ENCODE peak calls at places on chromosomes 5 and 9, in eight cellular contexts. C is stomach, S is breast epithelium, M is psoas muscle, T is SK-N-SH, K is mammary epithelial cell, X is MM.1S, H is HepG2. N is an unnamed sample.
A peak's percentile ranks its signal among the peaks of the same experiment; 100 is the strongest.

GRCh38 chr9:134189475-134190231 is 25.3 kb upstream of the RNU6ATAC start:
- DNase-seq in S (no peak), H (no peak), M (peak; percentile 28), X (no peak), C (no peak), T (peak; percentile 25), K (no peak), N (no peak)

GRCh38 chr5:168425997-168426863 is 60.0 kb upstream of the RARS1 start:
- DNase-seq in M (no peak), X (no peak), T (peak; percentile 63), K (no peak), S (no peak), H (no peak), C (no peak), N (no peak)

GRCh38 chr5:119327018-119327417 is 28.8 kb upstream of the TNFAIP8 start:
- DNase-seq in C (no peak), K (no peak), T (no peak), X (no peak), S (no peak), H (no peak), M (no peak), N (no peak)

GRCh38 chr9:96453625-96454024 is 3.7 kb downstream of the HABP4 start:
- DNase-seq in K (peak; percentile 38), H (peak; percentile 25), M (no peak), C (no peak), T (peak; percentile 57), S (no peak), X (no peak), N (no peak)

GRCh38 chr5:14167211-14167845 is 24.2 kb downstream of the TRIO start:
- DNase-seq in K (peak; percentile 55), X (no peak), C (no peak), S (no peak), M (no peak), H (no peak), T (no peak), N (no peak)

GRCh38 chr9:81489048-81489447 is 200.3 kb downstream of the TLE1 start:
- DNase-seq in C (no peak), T (no peak), M (no peak), K (no peak), S (no peak), H (no peak), X (no peak), N (no peak)

GRCh38 chr9:114109106-114109505 is 10.0 kb upstream of the KIF12 start:
- DNase-seq in C (no peak), X (no peak), T (no peak), K (no peak), S (no peak), H (no peak), M (no peak), N (no peak)

GRCh38 chr5:179274321-179275315 is 70.6 kb downstream of the ADAMTS2 start:
- DNase-seq in K (no peak), X (no peak), C (no peak), M (peak; percentile 13), H (no peak), S (no peak), T (peak; percentile 70), N (no peak)

GRCh38 chr9:120985759-120986353 is 59.3 kb upstream of the TRAF1 start:
- DNase-seq in H (peak; percentile 56), M (no peak), X (peak; percentile 42), C (no peak), S (no peak), T (peak; percentile 59), K (peak; percentile 34), N (no peak)

GRCh38 chr5:176416123-176416924 is at the start of gene CLTB:
- DNase-seq in T (peak; percentile 98), C (peak; percentile 96), X (peak; percentile 92), K (peak; percentile 82), S (peak; percentile 88), M (peak; percentile 95), H (peak; percentile 74), N (peak; percentile 91)

GRCh38 chr5:43193171-43193951 is 1.3 kb downstream of the NIM1K start:
- DNase-seq in C (no peak), K (peak; percentile 86), X (no peak), M (no peak), T (peak; percentile 69), S (no peak), H (peak; percentile 34), N (no peak)

GRCh38 chr9:125699870-125700269 is 7.1 kb downstream of the MAPKAP1 start:
- DNase-seq in X (no peak), C (no peak), K (no peak), H (no peak), S (no peak), T (no peak), M (no peak), N (no peak)

GRCh38 chr5:42349163-42349562 is 74.1 kb upstream of the GHR start:
- DNase-seq in S (no peak), C (no peak), X (no peak), T (no peak), M (no peak), H (no peak), K (peak; percentile 39), N (no peak)

GRCh38 chr9:37209431-37210386 is 89.3 kb downstream of the ZCCHC7 start:
- DNase-seq in S (no peak), T (no peak), C (no peak), H (peak; percentile 9), M (no peak), X (no peak), K (no peak), N (no peak)

GRCh38 chr9:113737414-113738271 is 138.5 kb upstream of the ZNF618 start:
- DNase-seq in T (peak; percentile 50), X (peak; percentile 62), H (peak; percentile 46), M (no peak), K (peak; percentile 57), C (peak; percentile 63), S (no peak), N (no peak)

GRCh38 chr9:79013715-79014610 is 557.8 kb upstream of the TLE4 start:
- DNase-seq in X (no peak), S (no peak), C (no peak), T (no peak), M (no peak), H (no peak), K (peak; percentile 30), N (no peak)

GRCh38 chr5:116856271-116856670 is 281.6 kb upstream of the SEMA6A start:
- DNase-seq in M (no peak), S (no peak), K (no peak), X (no peak), T (no peak), C (no peak), H (no peak), N (no peak)

GRCh38 chr9:91571036-91571435 is 147.4 kb upstream of the NFIL3 start:
- DNase-seq in X (no peak), C (no peak), T (no peak), K (peak; percentile 28), M (no peak), H (no peak), S (no peak), N (no peak)

GRCh38 chr9:130499804-130500263 is 55.1 kb downstream of the ASS1 start:
- DNase-seq in H (peak; percentile 93), X (no peak), T (peak; percentile 23), K (peak; percentile 17), C (peak; percentile 51), M (no peak), S (no peak), N (no peak)

GRCh38 chr5:114099161-114099560 is 262.7 kb upstream of the KCNN2 start:
- DNase-seq in H (no peak), C (no peak), K (no peak), T (no peak), S (no peak), X (no peak), M (no peak), N (no peak)

GRCh38 chr5:114097570-114097969 is 264.3 kb upstream of the KCNN2 start:
- DNase-seq in S (no peak), T (no peak), C (no peak), M (no peak), X (no peak), H (no peak), K (no peak), N (no peak)

GRCh38 chr5:114101153-114101552 is 260.7 kb upstream of the KCNN2 start:
- DNase-seq in T (peak; percentile 12), K (peak; percentile 17), S (no peak), M (no peak), X (peak; percentile 66), C (no peak), H (peak; percentile 15), N (no peak)
- TF ChIP-seq CTCF in T (peak; percentile 68), K (peak; percentile 75), S (no peak), M (peak; percentile 59), X (peak; percentile 42), C (peak; percentile 55), H (peak; percentile 45), N (no peak)

DNA sequence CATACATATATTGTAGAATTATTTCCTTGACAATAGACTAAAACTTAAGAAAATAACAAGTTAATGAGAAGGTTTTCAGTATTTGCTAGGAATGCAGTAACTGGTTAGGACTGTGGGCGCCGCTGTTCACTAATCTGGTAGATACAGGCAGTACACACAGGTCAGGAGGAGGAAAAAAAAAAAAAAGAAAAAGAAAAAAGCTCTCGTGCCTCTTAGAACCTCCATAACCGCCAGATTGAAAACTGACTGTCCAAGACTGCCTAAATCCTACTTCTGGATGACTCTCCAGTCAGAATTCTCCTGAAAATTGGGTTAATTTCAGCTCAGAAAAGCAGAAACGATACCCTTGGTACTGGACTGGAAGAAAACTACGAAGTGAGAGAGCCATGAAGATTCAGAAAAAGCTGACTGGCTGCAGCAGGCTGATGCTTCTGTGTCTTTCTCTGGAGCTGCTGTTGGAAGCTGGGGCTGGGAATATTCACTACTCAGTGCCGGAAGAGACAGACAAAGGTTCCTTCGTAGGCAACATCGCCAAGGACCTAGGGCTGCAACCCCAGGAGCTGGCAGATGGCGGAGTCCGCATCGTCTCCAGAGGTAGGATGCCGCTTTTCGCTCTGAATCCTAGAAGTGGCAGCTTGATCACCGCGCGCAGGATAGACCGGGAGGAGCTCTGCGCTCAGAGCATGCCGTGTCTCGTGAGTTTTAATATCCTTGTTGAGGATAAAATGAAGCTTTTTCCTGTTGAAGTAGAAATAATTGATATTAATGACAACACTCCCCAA is at the start of gene PCDHGA1:
- DNase-seq in H (peak; percentile 51), K (peak; percentile 32), M (no peak), X (peak; percentile 70), C (no peak), S (no peak), T (peak; percentile 35), N (peak; percentile 13)
- H3K9me3 ChIP-seq in H (peaks cover 4% of the 10 kb centered on the region), K (peaks cover 12% of the 10 kb centered on the region), M (peaks cover 4% of the 10 kb centered on the region), X (no peaks in the 10 kb centered on the region), C (peaks cover 95% of the 10 kb centered on the region), S (peaks cover 93% of the 10 kb centered on the region), T (peaks cover 8% of the 10 kb centered on the region), N (peaks cover 45% of the 10 kb centered on the region)

DNA sequence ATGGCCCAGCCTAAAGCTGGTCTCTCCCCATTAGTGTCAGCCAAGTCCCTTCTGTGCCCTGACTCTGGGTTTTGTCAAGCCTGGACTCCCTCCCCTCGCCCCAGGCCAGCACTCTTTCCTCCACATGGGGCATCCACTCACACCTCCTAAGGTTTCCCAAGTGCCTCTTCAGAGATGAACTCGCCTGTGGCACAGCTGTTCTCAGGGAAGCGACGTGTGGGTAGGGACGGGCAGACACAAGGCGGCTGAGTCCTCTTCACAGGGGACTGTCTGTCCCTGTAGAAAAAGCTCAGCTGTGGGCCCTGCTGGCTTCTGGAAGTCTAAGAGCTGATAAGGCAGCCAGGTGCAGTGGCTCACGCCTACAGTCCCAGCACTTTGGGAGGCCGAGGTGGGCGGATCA is 78.5 kb downstream of the CACNA1B start:
- DNase-seq in M (no peak), C (no peak), H (no peak), T (no peak), K (no peak), S (no peak), X (no peak), N (no peak)
- H3K27ac ChIP-seq in M (no peak overlapping the region), C (no peak overlapping the region), H (no peak overlapping the region), T (no peak overlapping the region), K (no peak overlapping the region), S (no peak overlapping the region), X (no peak overlapping the region), N (no peak overlapping the region)

GRCh38 chr5:75050415-75050814 is 1.9 kb downstream of the GCNT4 start:
- DNase-seq in S (no peak), K (no peak), H (peak; percentile 30), T (peak; percentile 58), C (no peak), X (no peak), M (no peak), N (peak; percentile 13)
- TF ChIP-seq CTCF in S (no peak), K (peak; percentile 41), H (no peak), T (peak; percentile 4), C (no peak), X (no peak), M (no peak), N (no peak)

N was measured in CD4-positive, alpha-beta T cell.